ENCODE peak calls at places on chromosomes 4 and X, in six cellular contexts. Q is breast epithelium, T is cardiac fibroblast, C is ovary, A is tibial artery, D is PC-3. G is an unnamed sample.
A peak's percentile ranks its signal among the peaks of the same experiment; 100 is the strongest.

GRCh38 chr4:113537183-113537977 is 224.2 kb downstream of the CAMK2D start:
- DNase-seq in Q (no peak), T (peak; percentile 23), C (peak; percentile 13), A (no peak), D (no peak), G (no peak)

GRCh38 chr4:122783301-122784215 is 43.1 kb upstream of the FGF2 start:
- DNase-seq in Q (peak; percentile 89), T (peak; percentile 94), C (no peak), A (peak; percentile 72), D (peak; percentile 95), G (no peak)

GRCh38 chrX:94400488-94400887 is 726.5 kb downstream of the FAM133A start:
- DNase-seq in Q (peak; percentile 72), T (no peak), C (no peak), A (no peak), D (peak; percentile 11), G (no peak)

GRCh38 chr4:67071641-67072040 is 473.7 kb downstream of the CENPC start:
- DNase-seq in Q (no peak), T (no peak), C (no peak), A (no peak), D (no peak), G (no peak)

GRCh38 chr4:85703098-85703497 is 228.1 kb downstream of the ARHGAP24 start:
- DNase-seq in Q (no peak), T (peak; percentile 7), C (no peak), A (no peak), D (no peak), G (no peak)

GRCh38 chrX:149040873-149041535 is 464.1 kb downstream of the IDS start:
- DNase-seq in Q (no peak), T (no peak), C (no peak), A (no peak), D (peak; percentile 2), G (no peak)

GRCh38 chrX:101357166-101357795 is 8.7 kb upstream of the TIMM8A start:
- DNase-seq in Q (no peak), T (peak; percentile 24), C (no peak), A (no peak), D (peak; percentile 29), G (no peak)

GRCh38 chr4:152265149-152265621 is 270.7 kb downstream of the FBXW7 start:
- DNase-seq in Q (no peak), T (peak; percentile 77), C (no peak), A (no peak), D (peak; percentile 94), G (no peak)

GRCh38 chr4:183876268-183876934 is 28.7 kb upstream of the STOX2 start:
- DNase-seq in Q (peak; percentile 44), T (peak; percentile 92), C (peak; percentile 86), A (peak; percentile 93), D (peak; percentile 16), G (no peak)

GRCh38 chr4:1155314-1155713 is 17.1 kb downstream of the SPON2 start:
- DNase-seq in Q (no peak), T (no peak), C (no peak), A (no peak), D (no peak), G (no peak)

GRCh38 chr4:125445525-125445924 is 130.8 kb downstream of the FAT4 start:
- DNase-seq in Q (no peak), T (no peak), C (no peak), A (no peak), D (no peak), G (no peak)

GRCh38 chr4:122854444-122854843 is 27.8 kb downstream of the FGF2 start:
- DNase-seq in Q (peak; percentile 18), T (peak; percentile 47), C (peak; percentile 15), A (peak; percentile 68), D (no peak), G (no peak)

GRCh38 chrX:74085642-74086236 is 218.2 kb upstream of the ZCCHC13 start:
- DNase-seq in Q (no peak), T (no peak), C (no peak), A (no peak), D (no peak), G (no peak)

GRCh38 chrX:38754102-38754790 is 47.0 kb upstream of the MID1IP1 start:
- DNase-seq in Q (no peak), T (peak; percentile 69), C (peak; percentile 11), A (no peak), D (peak; percentile 68), G (peak; percentile 32)

GRCh38 chr4:106978046-106978774 is 57.9 kb downstream of the DKK2 start:
- DNase-seq in Q (no peak), T (no peak), C (no peak), A (peak; percentile 57), D (no peak), G (no peak)

GRCh38 chrX:37796805-37797204 is 16.9 kb downstream of the CYBB start:
- DNase-seq in Q (no peak), T (no peak), C (no peak), A (peak; percentile 49), D (no peak), G (peak; percentile 91)

GRCh38 chrX:39755152-39756032 is 342.4 kb downstream of the BCOR start:
- DNase-seq in Q (peak; percentile 88), T (peak; percentile 94), C (peak; percentile 75), A (peak; percentile 94), D (peak; percentile 97), G (no peak)

GRCh38 chr4:2068198-2068470 is 9.0 kb downstream of the NAT8L start:
- DNase-seq in Q (no peak), T (no peak), C (no peak), A (no peak), D (no peak), G (no peak)

GRCh38 chr4:7254736-7255487 is 62.6 kb downstream of the SORCS2 start:
- DNase-seq in Q (no peak), T (peak; percentile 3), C (no peak), A (peak; percentile 86), D (no peak), G (no peak)

GRCh38 chr4:102521570-102522553 is 20.7 kb downstream of the NFKB1 start:
- DNase-seq in Q (no peak), T (no peak), C (no peak), A (no peak), D (no peak), G (no peak)

GRCh38 chr4:108060164-108060563 is 70.5 kb downstream of the HADH start:
- DNase-seq in Q (no peak), T (peak; percentile 41), C (no peak), A (no peak), D (peak; percentile 41), G (no peak)

GRCh38 chr4:144740316-144740715 is 94.4 kb downstream of the HHIP start:
- DNase-seq in Q (no peak), T (no peak), C (no peak), A (no peak), D (no peak), G (no peak)

GRCh38 chr4:156476359-156476758 is 495.2 kb downstream of the PDGFC start:
- DNase-seq in Q (no peak), T (peak; percentile 85), C (no peak), A (no peak), D (peak; percentile 91), G (no peak)

GRCh38 chr4:25779021-25779420 is 83.8 kb downstream of the SEL1L3 start:
- DNase-seq in Q (no peak), T (no peak), C (no peak), A (no peak), D (peak; percentile 63), G (no peak)

GRCh38 chr4:155600246-155600645 is 66.4 kb upstream of the GUCY1A1 start:
- DNase-seq in Q (no peak), T (no peak), C (no peak), A (no peak), D (no peak), G (no peak)

GRCh38 chr4:141346144-141346543 is 125.4 kb downstream of the ZNF330 start:
- DNase-seq in Q (no peak), T (peak; percentile 80), C (no peak), A (no peak), D (peak; percentile 81), G (peak; percentile 10)

GRCh38 chr4:153471691-153472080 is 5.5 kb downstream of the TMEM131L start:
- DNase-seq in Q (no peak), T (no peak), C (no peak), A (no peak), D (no peak), G (no peak)
- H3K4me3 ChIP-seq in Q (no peak overlapping the region), T (no peak overlapping the region), C (no peak overlapping the region), A (no peak overlapping the region), D (no peak overlapping the region), G (no peak overlapping the region)

GRCh38 chrX:110421499-110422455 is 63.1 kb downstream of the RTL9 start:
- DNase-seq in Q (peak; percentile 54), T (no peak), C (no peak), A (no peak), D (no peak), G (no peak)
- TF ChIP-seq CTCF in Q (no peak), T (no peak), C (no peak), A (no peak), D (no peak), G (no peak)

GRCh38 chr4:173506780-173507211 is 23.2 kb downstream of the HAND2 start:
- DNase-seq in Q (no peak), T (no peak), C (no peak), A (no peak), D (no peak), G (no peak)

GRCh38 chr4:173507471-173508385 is 22.3 kb downstream of the HAND2 start:
- DNase-seq in Q (no peak), T (no peak), C (no peak), A (no peak), D (no peak), G (no peak)

GRCh38 chr4:173509031-173510001 is 20.7 kb downstream of the HAND2 start:
- DNase-seq in Q (no peak), T (peak; percentile 77), C (peak; percentile 72), A (peak; percentile 76), D (no peak), G (no peak)

GRCh38 chr4:173505924-173506779 is 23.9 kb downstream of the HAND2 start:
- DNase-seq in Q (no peak), T (peak; percentile 78), C (peak; percentile 55), A (peak; percentile 82), D (peak; percentile 56), G (no peak)

GRCh38 chr4:173508386-173509002 is 21.5 kb downstream of the HAND2 start:
- DNase-seq in Q (no peak), T (no peak), C (no peak), A (no peak), D (no peak), G (no peak)
- H3K4me3 ChIP-seq in Q (peak overlapping the region; percentile 70), T (no peak overlapping the region), C (no peak overlapping the region), A (peak overlapping the region; percentile 60), D (no peak overlapping the region), G (no peak overlapping the region)

DNA sequence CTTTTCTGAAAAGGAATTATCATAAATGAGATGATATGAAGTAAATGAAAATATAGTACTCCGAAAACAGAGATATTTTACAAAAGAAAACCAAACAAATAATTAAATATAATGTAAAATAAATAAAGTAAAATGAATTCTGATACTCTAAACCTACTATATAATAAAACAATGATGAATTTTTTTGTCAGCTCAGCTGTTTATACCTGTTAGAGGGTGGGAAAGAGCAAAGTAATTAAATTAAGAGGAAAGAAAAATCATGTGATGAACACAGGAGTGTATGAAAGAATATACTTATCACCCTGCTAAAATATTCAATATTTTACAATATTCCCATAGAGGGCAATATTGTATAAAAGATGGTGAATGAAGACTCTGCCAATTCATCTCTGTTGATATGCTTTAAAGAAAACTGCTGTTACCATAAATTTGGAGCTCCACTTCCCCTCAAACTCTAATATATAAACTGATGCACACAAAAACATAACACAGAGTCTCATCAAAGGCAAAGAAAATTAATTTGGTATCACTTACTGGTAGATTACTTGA is 6.5 kb upstream of the NDST4 start:
- DNase-seq in Q (no peak), T (no peak), C (no peak), A (no peak), D (no peak), G (no peak)
- TF ChIP-seq CTCF in Q (no peak), T (no peak), C (no peak), A (no peak), D (peak; percentile 17), G (no peak)

G was measured in HL-60.